ENCODE peak calls at places on chromosomes 13 and 19, in six cellular contexts. One of them, this sample, is unnamed.

GRCh38 chr13:111568290-111568689 is 247.8 kb downstream of the TEX29 start:
- DNase-seq in progenitor cell of endocrine pancreas: no peak
- DNase-seq in WTC11: no peak
- DNase-seq in tibial artery: no peak
- DNase-seq in mesothelial cell of epicardium: no peak
- DNase-seq in thoracic aorta: no peak
- DNase-seq in this sample: no peak

GRCh38 chr19:13164370-13165090 is 14.3 kb downstream of the IER2 start:
- DNase-seq in progenitor cell of endocrine pancreas: peak
- DNase-seq in WTC11: peak
- DNase-seq in tibial artery: peak
- DNase-seq in mesothelial cell of epicardium: peak
- DNase-seq in thoracic aorta: no peak
- DNase-seq in this sample: peak

GRCh38 chr13:21033866-21034601 is 27.4 kb downstream of the LATS2 start:
- DNase-seq in progenitor cell of endocrine pancreas: no peak
- DNase-seq in WTC11: no peak
- DNase-seq in tibial artery: no peak
- DNase-seq in mesothelial cell of epicardium: no peak
- DNase-seq in thoracic aorta: no peak
- DNase-seq in this sample: no peak

GRCh38 chr13:100734194-100734720 is 59.7 kb upstream of the TMTC4 start:
- DNase-seq in progenitor cell of endocrine pancreas: no peak
- DNase-seq in WTC11: no peak
- DNase-seq in tibial artery: no peak
- DNase-seq in mesothelial cell of epicardium: no peak
- DNase-seq in thoracic aorta: no peak
- DNase-seq in this sample: no peak

GRCh38 chr19:17877696-17878095 is 6.0 kb downstream of the SLC5A5 start:
- DNase-seq in progenitor cell of endocrine pancreas: no peak
- DNase-seq in WTC11: no peak
- DNase-seq in tibial artery: no peak
- DNase-seq in mesothelial cell of epicardium: no peak
- DNase-seq in thoracic aorta: no peak
- DNase-seq in this sample: no peak

GRCh38 chr19:49581007-49581508 is at the start of gene PRRG2:
- DNase-seq in progenitor cell of endocrine pancreas: no peak
- DNase-seq in WTC11: peak
- DNase-seq in tibial artery: no peak
- DNase-seq in mesothelial cell of epicardium: no peak
- DNase-seq in thoracic aorta: no peak
- DNase-seq in this sample: no peak

GRCh38 chr19:50362656-50363424 is 2.6 kb downstream of the NAPSA start:
- DNase-seq in progenitor cell of endocrine pancreas: no peak
- DNase-seq in WTC11: no peak
- DNase-seq in tibial artery: no peak
- DNase-seq in mesothelial cell of epicardium: no peak
- DNase-seq in thoracic aorta: no peak
- DNase-seq in this sample: no peak

GRCh38 chr19:31220540-31220939 is 128.7 kb downstream of the TSHZ3 start:
- DNase-seq in progenitor cell of endocrine pancreas: no peak
- DNase-seq in WTC11: no peak
- DNase-seq in tibial artery: no peak
- DNase-seq in mesothelial cell of epicardium: no peak
- DNase-seq in thoracic aorta: no peak
- DNase-seq in this sample: peak

GRCh38 chr19:2982983-2983350 is 5.6 kb downstream of the TLE6 start:
- DNase-seq in progenitor cell of endocrine pancreas: no peak
- DNase-seq in WTC11: no peak
- DNase-seq in tibial artery: peak
- DNase-seq in mesothelial cell of epicardium: no peak
- DNase-seq in thoracic aorta: peak
- DNase-seq in this sample: no peak

GRCh38 chr19:33459220-33459619 is 62.4 kb downstream of the PEPD start:
- DNase-seq in progenitor cell of endocrine pancreas: no peak
- DNase-seq in WTC11: no peak
- DNase-seq in tibial artery: no peak
- DNase-seq in mesothelial cell of epicardium: no peak
- DNase-seq in thoracic aorta: no peak
- DNase-seq in this sample: no peak

GRCh38 chr19:45913874-45914830 is at the start of gene NANOS2:
- DNase-seq in progenitor cell of endocrine pancreas: no peak
- DNase-seq in WTC11: peak
- DNase-seq in tibial artery: no peak
- DNase-seq in mesothelial cell of epicardium: no peak
- DNase-seq in thoracic aorta: no peak
- DNase-seq in this sample: peak
- TF ChIP-seq CTCF in progenitor cell of endocrine pancreas: peak
- TF ChIP-seq CTCF in WTC11: no peak
- TF ChIP-seq CTCF in tibial artery: no peak
- TF ChIP-seq CTCF in mesothelial cell of epicardium: no peak
- TF ChIP-seq CTCF in thoracic aorta: no peak
- TF ChIP-seq CTCF in this sample: no peak

DNA sequence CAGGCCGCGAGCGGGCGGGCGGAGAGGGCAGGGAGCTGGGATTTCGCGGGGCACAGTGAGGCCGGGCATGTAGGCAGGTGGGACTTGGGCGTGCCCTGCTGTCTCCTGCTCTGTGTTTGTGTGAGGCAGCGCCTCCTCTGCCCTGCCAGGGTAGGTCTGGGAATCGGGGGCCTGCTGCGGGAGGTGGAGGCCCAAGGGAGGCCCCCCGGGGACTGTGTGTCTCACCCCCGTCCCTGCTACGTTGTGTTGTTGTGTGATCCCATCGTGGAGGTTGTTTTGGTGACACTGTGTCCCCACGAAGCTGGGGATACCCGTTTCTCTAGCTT is 957 bp downstream of the FXYD1 start:
- DNase-seq in progenitor cell of endocrine pancreas: no peak
- DNase-seq in WTC11: no peak
- DNase-seq in tibial artery: no peak
- DNase-seq in mesothelial cell of epicardium: no peak
- DNase-seq in thoracic aorta: no peak
- DNase-seq in this sample: no peak
- TF ChIP-seq CTCF in progenitor cell of endocrine pancreas: no peak
- TF ChIP-seq CTCF in WTC11: no peak
- TF ChIP-seq CTCF in tibial artery: no peak
- TF ChIP-seq CTCF in mesothelial cell of epicardium: no peak
- TF ChIP-seq CTCF in thoracic aorta: no peak
- TF ChIP-seq CTCF in this sample: no peak

DNA sequence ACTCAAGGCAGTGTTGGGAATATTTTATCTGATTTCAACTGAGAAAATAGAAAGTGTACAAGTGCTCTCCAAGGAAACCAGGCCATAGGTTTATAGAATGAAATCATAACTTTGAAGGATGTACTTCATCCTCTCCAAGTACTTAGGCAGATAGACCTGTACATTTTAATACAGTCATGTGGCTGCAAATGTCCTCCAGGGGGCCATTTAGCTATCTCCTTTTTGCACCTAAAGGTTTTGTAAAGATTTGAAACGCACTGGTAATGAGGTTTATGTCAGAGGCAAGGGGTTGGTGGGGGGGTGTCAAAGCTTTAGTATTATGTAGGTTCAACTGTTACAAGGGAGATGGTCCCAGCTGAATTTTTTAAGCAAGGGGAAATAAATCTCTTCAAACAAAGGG is 364.4 kb downstream of the DCT start:
- DNase-seq in progenitor cell of endocrine pancreas: no peak
- DNase-seq in WTC11: no peak
- DNase-seq in tibial artery: no peak
- DNase-seq in mesothelial cell of epicardium: no peak
- DNase-seq in thoracic aorta: no peak
- DNase-seq in this sample: no peak
- TF ChIP-seq CTCF in progenitor cell of endocrine pancreas: peak
- TF ChIP-seq CTCF in WTC11: no peak
- TF ChIP-seq CTCF in tibial artery: no peak
- TF ChIP-seq CTCF in mesothelial cell of epicardium: no peak
- TF ChIP-seq CTCF in thoracic aorta: no peak
- TF ChIP-seq CTCF in this sample: no peak

GRCh38 chr19:42542791-42543190 is 14.5 kb upstream of the CEACAM1 start:
- DNase-seq in progenitor cell of endocrine pancreas: no peak
- DNase-seq in WTC11: no peak
- DNase-seq in tibial artery: no peak
- DNase-seq in mesothelial cell of epicardium: no peak
- DNase-seq in thoracic aorta: no peak
- DNase-seq in this sample: no peak
- TF ChIP-seq CTCF in progenitor cell of endocrine pancreas: no peak
- TF ChIP-seq CTCF in WTC11: no peak
- TF ChIP-seq CTCF in tibial artery: no peak
- TF ChIP-seq CTCF in mesothelial cell of epicardium: no peak
- TF ChIP-seq CTCF in thoracic aorta: no peak
- TF ChIP-seq CTCF in this sample: peak

This sample was measured in endothelial cell.